ENCODE peak calls at places on chromosomes 12 and 14, in four cellular contexts. J is H9, Y is HepG2, Z is OCI-LY7. X is an unnamed sample.

GRCh38 chr14:64706552-64707193 is 2.4 kb downstream of the PLEKHG3 start:
- DNase-seq in Z (no peak), Y (peak), J (peak), X (no peak)

GRCh38 chr12:28708918-28709371 is 440.1 kb upstream of the FAR2 start:
- DNase-seq in Z (no peak), J (no peak), Y (no peak), X (no peak)

GRCh38 chr14:100306256-100306505 is at the start of gene SLC25A29:
- DNase-seq in Y (no peak), J (no peak), Z (no peak), X (no peak)

GRCh38 chr12:105365231-105365630 is 34.7 kb downstream of the C12orf75 start:
- DNase-seq in Y (no peak), J (peak), Z (no peak), X (no peak)

GRCh38 chr12:109387425-109388166 is 39.9 kb downstream of the MYO1H start:
- DNase-seq in Z (peak), J (peak), Y (peak), X (peak)

GRCh38 chr14:31037709-31038221 is 11.6 kb upstream of the STRN3 start:
- DNase-seq in Z (no peak), Y (peak), J (no peak), X (no peak)

GRCh38 chr12:55582066-55582465 is 9.8 kb downstream of the OR2AP1 start:
- DNase-seq in J (no peak), Y (no peak), Z (no peak), X (no peak)

GRCh38 chr14:22994762-22995275 is 12.5 kb upstream of the AJUBA start:
- DNase-seq in Z (peak), J (peak), Y (peak), X (peak)

GRCh38 chr12:116881867-116882507 is 746 bp upstream of the HRK start:
- DNase-seq in J (no peak), Y (no peak), Z (peak), X (no peak)

GRCh38 chr12:43636706-43637105 is 84.7 kb upstream of the ADAMTS20 start:
- DNase-seq in Z (no peak), J (no peak), Y (no peak), X (peak)

GRCh38 chr14:24481622-24482324 is 26.3 kb downstream of the CMA1 start:
- DNase-seq in J (peak), Y (peak), Z (peak), X (peak)

GRCh38 chr12:29962276-29963035 is 178.7 kb upstream of the TMTC1 start:
- DNase-seq in Z (no peak), J (no peak), Y (no peak), X (no peak)

GRCh38 chr12:27185234-27186045 is 58.6 kb upstream of the STK38L start:
- DNase-seq in Z (no peak), J (no peak), Y (no peak), X (peak)

GRCh38 chr12:64894827-64895475 is 70.5 kb downstream of the TBC1D30 start:
- DNase-seq in Y (no peak), J (no peak), Z (no peak), X (no peak)

GRCh38 chr12:21456291-21456780 is 18.9 kb downstream of the PYROXD1 start:
- DNase-seq in Z (no peak), J (no peak), Y (no peak), X (peak)

GRCh38 chr12:49496417-49497360 is 42.1 kb upstream of the KCNH3 start:
- DNase-seq in Z (no peak), Y (no peak), J (no peak), X (no peak)

GRCh38 chr12:116861331-116861730 is 19.9 kb downstream of the HRK start:
- DNase-seq in Z (peak), Y (no peak), J (peak), X (no peak)

GRCh38 chr14:38721822-38722431 is 381.1 kb downstream of the SEC23A start:
- DNase-seq in Y (peak), J (peak), Z (peak), X (peak)

GRCh38 chr12:70052931-70053497 is 190.2 kb upstream of the CNOT2 start:
- DNase-seq in Y (peak), Z (no peak), J (no peak), X (peak)

GRCh38 chr14:76104802-76105355 is 46.8 kb upstream of the GPATCH2L start:
- DNase-seq in Y (no peak), J (no peak), Z (no peak), X (no peak)

GRCh38 chr14:101234588-101234937 is 326.7 kb upstream of the DIO3 start:
- DNase-seq in Y (no peak), Z (no peak), J (no peak), X (no peak)

GRCh38 chr12:119902084-119902509 is 25.0 kb upstream of the CIT start:
- DNase-seq in Y (peak), J (peak), Z (peak), X (peak)

GRCh38 chr14:96587823-96588385 is 85.7 kb downstream of the PAPOLA start:
- DNase-seq in J (peak), Y (no peak), Z (no peak), X (no peak)

GRCh38 chr12:138898-139534 is 72.4 kb downstream of the IQSEC3 start:
- DNase-seq in Z (no peak), J (peak), Y (no peak), X (no peak)

GRCh38 chr14:102249041-102249440 is 55.9 kb downstream of the MOK start:
- DNase-seq in J (no peak), Y (no peak), Z (no peak), X (no peak)

GRCh38 chr14:77794357-77794756 is 5.6 kb upstream of the ADCK1 start:
- DNase-seq in Z (no peak), J (no peak), Y (no peak), X (no peak)

GRCh38 chr12:10361622-10362021 is 28.2 kb downstream of the KLRK1 start:
- DNase-seq in J (no peak), Y (peak), Z (no peak), X (peak)

GRCh38 chr12:78060186-78060585 is 229.5 kb downstream of the NAV3 start:
- DNase-seq in J (no peak), Z (no peak), Y (no peak), X (peak)

GRCh38 chr14:76539130-76539529 is 163.2 kb downstream of the ESRRB start:
- DNase-seq in Y (no peak), Z (no peak), J (no peak), X (no peak)

GRCh38 chr12:98741615-98742265 is 96.7 kb downstream of the APAF1 start:
- DNase-seq in J (no peak), Z (no peak), Y (no peak), X (no peak)

GRCh38 chr12:109934026-109934425 is 34.0 kb downstream of the TCHP start:
- DNase-seq in J (no peak), Z (peak), Y (no peak), X (no peak)

GRCh38 chr12:92596388-92596787 is 106.4 kb upstream of the PLEKHG7 start:
- DNase-seq in Y (no peak), Z (no peak), J (no peak), X (no peak)

GRCh38 chr12:685388-685787 is 22.1 kb upstream of the NINJ2 start:
- DNase-seq in Y (no peak), J (no peak), Z (peak), X (peak)

GRCh38 chr12:121976950-121977349 is 44.7 kb upstream of the BCL7A start:
- DNase-seq in J (no peak), Z (no peak), Y (no peak), X (no peak)

GRCh38 chr12:118126119-118126757 is 9.7 kb upstream of the PEBP1 start:
- DNase-seq in Z (no peak), J (no peak), Y (peak), X (no peak)

DNA sequence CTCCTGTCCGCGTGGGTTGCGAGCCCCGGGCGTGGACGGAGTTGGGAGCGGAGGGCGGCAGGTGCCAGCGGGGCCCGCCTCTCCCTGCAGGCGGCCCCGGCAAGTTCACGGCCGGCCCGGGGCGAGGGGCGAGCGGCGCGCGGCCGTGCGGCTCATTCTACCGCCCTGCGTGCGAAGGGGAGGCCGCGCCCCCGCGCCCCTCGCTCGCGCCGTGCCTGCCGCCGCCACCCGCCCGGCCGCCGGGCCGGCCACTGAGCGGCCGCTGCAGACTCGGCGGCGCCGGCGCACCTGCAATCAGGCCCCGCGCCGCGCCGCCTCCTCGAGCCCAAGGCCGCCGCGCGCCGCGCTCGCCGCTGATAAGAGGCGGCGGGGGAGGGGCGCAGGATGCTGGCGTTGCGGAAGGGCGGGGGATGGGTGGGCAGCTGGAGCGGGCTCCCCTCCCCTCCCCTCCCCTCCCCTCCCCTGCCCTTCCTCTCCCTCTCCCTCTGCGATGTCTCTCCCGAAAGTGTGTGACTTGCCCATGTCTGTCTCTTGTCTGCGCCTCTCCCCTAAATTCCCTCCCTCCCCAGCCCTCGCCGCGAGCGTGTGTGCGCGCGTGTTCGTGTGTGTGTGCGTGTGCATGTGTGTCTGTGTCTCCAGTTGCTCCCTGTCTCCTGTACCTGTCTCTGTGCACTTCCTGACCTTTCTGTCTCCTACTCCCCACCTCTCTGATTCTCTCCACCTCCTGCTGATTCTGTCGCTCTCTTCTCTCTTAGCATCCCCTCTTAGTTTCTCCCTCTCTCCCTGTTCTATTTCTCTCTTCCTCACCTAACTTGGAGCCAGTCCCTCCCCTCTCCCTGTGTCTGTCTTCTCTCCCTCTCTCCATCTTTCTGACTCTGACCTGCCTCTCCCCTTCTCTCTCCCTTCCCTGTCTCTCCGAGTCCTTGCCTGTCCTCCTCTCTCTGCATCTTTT is 768.1 kb upstream of the TBX3 start:
- DNase-seq in Z (no peak), Y (peak), J (peak), X (no peak)
- H2AFZ ChIP-seq in Z (no peak), Y (no peak), J (no peak), X (peak)

GRCh38 chr14:36524220-36524837 is 4.3 kb upstream of the NKX2-1 start:
- DNase-seq in Y (no peak), J (peak), Z (no peak), X (no peak)
- H3K4me2 ChIP-seq in Y (no peak), J (no peak), Z (no peak), X (no peak)

GRCh38 chr12:67647251-67647546 is 1.3 kb upstream of the DYRK2 start:
- DNase-seq in Y (no peak), J (no peak), Z (no peak), X (no peak)
- H2AFZ ChIP-seq in Y (no peak), J (no peak), Z (no peak), X (peak)

GRCh38 chr12:76874491-76875190 is 4.2 kb downstream of the CSRP2 start:
- DNase-seq in J (peak), Z (no peak), Y (no peak), X (no peak)
- H3K4me2 ChIP-seq in J (no peak), Z (no peak), Y (no peak), X (no peak)

DNA sequence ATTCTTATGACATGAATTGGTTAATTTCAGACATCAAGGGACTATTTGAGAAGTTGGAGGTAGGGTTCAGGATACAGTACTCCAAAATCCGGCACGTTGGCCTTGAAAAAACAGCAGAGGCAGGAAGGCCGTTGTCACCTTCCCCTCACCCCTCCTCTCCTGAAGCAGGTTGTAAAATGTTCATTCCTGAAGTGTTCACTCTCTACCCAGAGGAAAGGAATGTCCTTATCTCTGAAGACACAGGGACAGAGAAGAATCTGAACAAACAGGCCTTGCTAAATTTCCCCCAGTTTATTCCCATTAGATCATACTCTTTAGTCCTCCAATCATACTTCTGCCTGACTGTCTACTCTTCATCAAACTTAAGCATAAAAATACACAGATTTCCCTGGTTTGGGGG is 313.6 kb downstream of the ZFP36L1 start:
- DNase-seq in J (no peak), Z (no peak), Y (no peak), X (no peak)
- H2AFZ ChIP-seq in J (no peak), Z (no peak), Y (no peak), X (no peak)

DNA sequence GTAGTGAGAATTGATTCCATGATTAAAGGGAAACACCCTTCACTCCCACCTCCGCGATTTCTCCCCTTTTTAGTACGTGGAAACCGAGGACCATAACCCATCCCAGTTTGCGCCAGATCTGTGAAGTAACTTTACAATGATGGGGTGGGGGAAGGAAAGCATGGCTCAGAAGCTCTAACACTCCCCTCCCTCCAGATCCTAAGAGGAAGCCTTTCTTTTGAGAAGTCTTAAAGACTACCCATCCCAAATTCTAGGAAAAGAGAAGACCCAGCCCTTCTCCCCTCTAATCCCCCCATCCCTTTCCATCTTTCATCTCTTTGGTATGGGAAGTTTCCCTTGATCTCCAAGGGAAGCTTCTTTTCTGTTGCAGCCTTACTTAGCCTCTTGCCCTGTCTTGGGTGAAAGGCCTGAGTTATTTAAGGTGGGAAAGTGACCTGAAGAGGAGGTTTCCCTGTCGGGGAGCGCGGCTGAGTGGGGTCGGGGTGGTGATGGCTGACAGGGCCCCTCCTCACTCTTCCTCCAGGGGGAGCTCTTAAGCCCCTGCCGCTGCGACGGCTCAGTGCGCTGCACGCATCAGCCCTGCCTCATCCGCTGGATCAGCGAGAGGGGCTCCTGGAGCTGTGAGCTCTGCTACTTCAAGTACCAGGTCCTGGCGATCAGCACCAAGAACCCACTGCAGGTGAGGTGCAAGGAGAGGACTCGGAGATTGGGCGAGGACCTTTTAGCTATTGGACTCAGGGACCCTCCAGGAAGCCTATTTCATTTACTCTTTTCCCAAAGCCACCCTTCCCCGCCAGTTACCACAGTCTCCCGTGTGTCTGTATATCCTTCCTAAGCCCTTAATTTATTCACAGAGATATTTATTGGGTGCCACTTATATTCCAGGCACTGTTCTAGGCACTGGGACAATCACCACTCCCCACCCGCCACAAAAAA is 1.8 kb downstream of the MARCHF9 start:
- DNase-seq in Y (no peak), J (peak), Z (peak), X (no peak)
- H3K4me2 ChIP-seq in Y (peak), J (peak), Z (peak), X (peak)

DNA sequence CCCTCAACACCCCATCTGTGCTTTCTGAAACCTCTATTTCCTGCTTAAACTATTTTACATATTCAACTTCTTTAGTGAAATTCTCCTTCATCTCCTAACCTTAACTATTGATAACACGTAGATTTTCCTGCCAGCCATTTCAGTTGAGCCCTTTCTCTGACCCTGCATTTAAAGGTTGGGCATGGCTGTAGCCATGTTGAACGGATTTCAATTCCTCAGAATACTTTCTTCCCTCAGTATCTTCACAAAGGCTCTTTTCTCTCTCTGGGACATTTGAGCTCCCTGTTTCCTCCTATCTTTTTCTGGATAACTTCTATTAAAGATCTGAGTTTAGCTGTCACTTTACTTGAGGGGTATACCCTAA is 1.2 kb downstream of the PPHLN1 start:
- DNase-seq in J (no peak), Y (no peak), Z (no peak), X (no peak)
- H2AFZ ChIP-seq in J (no peak), Y (no peak), Z (no peak), X (peak)